ENCODE peak calls at places on chromosome 1, in six cellular contexts. M is GF-D8; U is stimulated activated CD8-positive, alpha-beta memory T cell treated with anti-CD3 and anti-CD28 coated beads, Interleukin-15, amount 100 ng/mL, for 1 hour; O is non-pigmented ciliary epithelial cell; N is choroid plexus epithelial cell; R is NCI-H1092 treated with DMSO at 0.1 percent for 48 hours. S is an unnamed sample.

GRCh38 chr1:119870917-119871486 is 25.3 kb downstream of the ADAM30 start:
- DNase-seq in M (peak), U (peak), O (no peak), N (peak), R (peak), S (no peak)

GRCh38 chr1:193434319-193434718 is 247.9 kb upstream of the B3GALT2 start:
- DNase-seq in M (no peak), U (no peak), O (peak), N (peak), R (no peak), S (no peak)

GRCh38 chr1:81582467-81582986 is 218.2 kb upstream of the ADGRL2 start:
- DNase-seq in M (no peak), U (no peak), O (no peak), N (peak), R (no peak), S (no peak)

GRCh38 chr1:168513656-168514404 is 30.0 kb downstream of the XCL2 start:
- DNase-seq in M (no peak), U (no peak), O (no peak), N (no peak), R (no peak), S (no peak)

GRCh38 chr1:64680601-64681000 is 64.3 kb upstream of the RAVER2 start:
- DNase-seq in M (no peak), U (no peak), O (no peak), N (no peak), R (no peak), S (no peak)

GRCh38 chr1:176903474-176903873 is 261.0 kb downstream of the ASTN1 start:
- DNase-seq in M (no peak), U (no peak), O (peak), N (peak), R (no peak), S (no peak)

GRCh38 chr1:109237512-109237911 is 11.8 kb upstream of the CELSR2 start:
- DNase-seq in M (no peak), U (no peak), O (no peak), N (no peak), R (no peak), S (no peak)

GRCh38 chr1:24995661-24996060 is 65.6 kb upstream of the RUNX3 start:
- DNase-seq in M (no peak), U (no peak), O (no peak), N (no peak), R (no peak), S (no peak)

GRCh38 chr1:207031632-207032258 is 811 bp downstream of the C1orf116 start:
- DNase-seq in M (no peak), U (no peak), O (no peak), N (no peak), R (peak), S (no peak)

GRCh38 chr1:26907071-26907922 is 6.5 kb downstream of the NR0B2 start:
- DNase-seq in M (no peak), U (no peak), O (peak), N (peak), R (no peak), S (no peak)

GRCh38 chr1:101976161-101976560 is 20.6 kb downstream of the OLFM3 start:
- DNase-seq in M (no peak), U (no peak), O (no peak), N (no peak), R (no peak), S (no peak)

GRCh38 chr1:177243773-177244172 is 73.0 kb downstream of the BRINP2 start:
- DNase-seq in M (no peak), U (no peak), O (no peak), N (no peak), R (no peak), S (no peak)

GRCh38 chr1:41578712-41579335 is 94.3 kb upstream of the EDN2 start:
- DNase-seq in M (no peak), U (no peak), O (no peak), N (peak), R (no peak), S (no peak)